ENCODE peak calls at places on chromosomes 12 and 14, in five cellular contexts. One of them, this sample, is unnamed.

GRCh38 chr12:128424931-128425431 is 158.0 kb downstream of the TMEM132C start:
- DNase-seq in lower leg skin: no peak
- DNase-seq in astrocyte of the spinal cord: no peak
- DNase-seq in fibroblast of mammary gland: no peak
- DNase-seq in lower lobe of right lung: no peak
- DNase-seq in this sample: no peak

GRCh38 chr12:32482226-32482625 is 82.9 kb downstream of the FGD4 start:
- DNase-seq in lower leg skin: no peak
- DNase-seq in astrocyte of the spinal cord: no peak
- DNase-seq in fibroblast of mammary gland: no peak
- DNase-seq in lower lobe of right lung: no peak
- DNase-seq in this sample: no peak

GRCh38 chr12:98895086-98895651 is 250.1 kb downstream of the APAF1 start:
- DNase-seq in lower leg skin: no peak
- DNase-seq in astrocyte of the spinal cord: no peak
- DNase-seq in fibroblast of mammary gland: no peak
- DNase-seq in lower lobe of right lung: no peak
- DNase-seq in this sample: no peak

GRCh38 chr12:115572440-115572839 is 705.1 kb downstream of the MED13L start:
- DNase-seq in lower leg skin: no peak
- DNase-seq in astrocyte of the spinal cord: no peak
- DNase-seq in fibroblast of mammary gland: peak
- DNase-seq in lower lobe of right lung: no peak
- DNase-seq in this sample: no peak

GRCh38 chr12:50052964-50053363 is 4.4 kb upstream of the ASIC1 start:
- DNase-seq in lower leg skin: no peak
- DNase-seq in astrocyte of the spinal cord: no peak
- DNase-seq in fibroblast of mammary gland: no peak
- DNase-seq in lower lobe of right lung: peak
- DNase-seq in this sample: no peak

GRCh38 chr12:100824476-100824875 is 29.9 kb downstream of the ANO4 start:
- DNase-seq in lower leg skin: no peak
- DNase-seq in astrocyte of the spinal cord: no peak
- DNase-seq in fibroblast of mammary gland: no peak
- DNase-seq in lower lobe of right lung: no peak
- DNase-seq in this sample: no peak

GRCh38 chr12:93571854-93572711 is at the start of gene SOCS2:
- DNase-seq in lower leg skin: no peak
- DNase-seq in astrocyte of the spinal cord: no peak
- DNase-seq in fibroblast of mammary gland: no peak
- DNase-seq in lower lobe of right lung: peak
- DNase-seq in this sample: peak

GRCh38 chr14:84806627-84807026 is 723.3 kb upstream of the FLRT2 start:
- DNase-seq in lower leg skin: no peak
- DNase-seq in astrocyte of the spinal cord: peak
- DNase-seq in fibroblast of mammary gland: no peak
- DNase-seq in lower lobe of right lung: no peak
- DNase-seq in this sample: no peak

GRCh38 chr12:54143233-54143986 is 45.4 kb downstream of the SMUG1 start:
- DNase-seq in lower leg skin: no peak
- DNase-seq in astrocyte of the spinal cord: no peak
- DNase-seq in fibroblast of mammary gland: no peak
- DNase-seq in lower lobe of right lung: no peak
- DNase-seq in this sample: no peak

GRCh38 chr14:99333214-99333613 is 61.2 kb upstream of the BCL11B start:
- DNase-seq in lower leg skin: no peak
- DNase-seq in astrocyte of the spinal cord: no peak
- DNase-seq in fibroblast of mammary gland: no peak
- DNase-seq in lower lobe of right lung: no peak
- DNase-seq in this sample: no peak

DNA sequence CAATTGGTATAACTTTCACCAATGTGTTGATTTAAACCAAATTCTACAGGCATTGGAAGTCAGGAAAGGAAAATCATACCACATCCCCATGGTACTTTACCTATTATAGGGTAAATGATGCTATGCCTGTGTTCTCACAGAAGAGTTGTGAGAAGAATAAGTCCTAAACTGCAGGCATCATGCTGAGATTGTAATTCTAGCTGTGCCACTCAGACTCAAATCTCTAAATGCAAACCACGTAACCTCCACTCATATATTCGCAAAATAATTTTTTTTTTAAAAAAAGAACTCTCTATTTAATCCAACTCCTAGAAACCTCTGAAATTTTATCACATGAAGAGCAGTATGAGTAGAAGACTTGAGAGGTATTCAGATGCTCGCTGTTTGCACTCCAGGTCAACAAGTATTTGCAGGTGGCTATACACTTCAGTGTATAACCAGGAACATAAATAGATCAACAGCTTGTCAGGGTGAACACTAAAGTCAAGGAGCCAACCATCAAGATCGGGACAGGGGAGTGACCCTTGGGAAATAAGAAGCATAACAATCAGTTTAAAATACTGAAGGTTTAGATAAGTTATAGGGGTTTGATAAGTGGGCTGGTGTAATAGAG is 110.1 kb downstream of the SLC25A21 start:
- DNase-seq in lower leg skin: no peak
- DNase-seq in astrocyte of the spinal cord: no peak
- DNase-seq in fibroblast of mammary gland: no peak
- DNase-seq in lower lobe of right lung: no peak
- DNase-seq in this sample: no peak
- TF ChIP-seq CTCF in lower leg skin: no peak
- TF ChIP-seq CTCF in astrocyte of the spinal cord: no peak
- TF ChIP-seq CTCF in fibroblast of mammary gland: no peak
- TF ChIP-seq CTCF in lower lobe of right lung: no peak
- TF ChIP-seq CTCF in this sample: no peak

DNA sequence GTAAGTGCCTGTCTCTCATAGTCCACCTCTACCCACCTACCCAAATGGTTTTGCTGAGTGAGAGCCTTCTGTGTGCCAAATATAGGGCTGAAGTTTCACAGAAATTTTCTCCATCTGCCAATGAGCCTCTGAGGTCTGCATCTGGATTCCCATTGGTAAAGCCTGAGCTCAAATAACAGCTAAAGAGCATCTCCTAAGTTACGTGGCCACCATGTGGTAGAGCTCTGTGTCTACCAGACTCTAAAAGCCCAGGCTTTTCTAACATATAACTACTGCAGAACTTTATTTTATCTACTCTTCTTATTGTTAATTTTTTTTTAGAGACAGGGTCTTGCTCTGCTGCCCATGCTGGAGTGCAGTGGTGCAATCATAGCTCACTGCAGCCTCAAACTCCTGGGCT is 16.0 kb downstream of the AMDHD1 start:
- DNase-seq in lower leg skin: no peak
- DNase-seq in astrocyte of the spinal cord: peak
- DNase-seq in fibroblast of mammary gland: peak
- DNase-seq in lower lobe of right lung: no peak
- DNase-seq in this sample: no peak
- TF ChIP-seq CTCF in lower leg skin: no peak
- TF ChIP-seq CTCF in astrocyte of the spinal cord: peak
- TF ChIP-seq CTCF in fibroblast of mammary gland: no peak
- TF ChIP-seq CTCF in lower lobe of right lung: peak
- TF ChIP-seq CTCF in this sample: no peak

GRCh38 chr12:112823582-112824149 is 32.1 kb downstream of the RPH3A start:
- DNase-seq in lower leg skin: no peak
- DNase-seq in astrocyte of the spinal cord: no peak
- DNase-seq in fibroblast of mammary gland: no peak
- DNase-seq in lower lobe of right lung: no peak
- DNase-seq in this sample: no peak
- TF ChIP-seq CTCF in lower leg skin: no peak
- TF ChIP-seq CTCF in astrocyte of the spinal cord: no peak
- TF ChIP-seq CTCF in fibroblast of mammary gland: no peak
- TF ChIP-seq CTCF in lower lobe of right lung: no peak
- TF ChIP-seq CTCF in this sample: no peak

DNA sequence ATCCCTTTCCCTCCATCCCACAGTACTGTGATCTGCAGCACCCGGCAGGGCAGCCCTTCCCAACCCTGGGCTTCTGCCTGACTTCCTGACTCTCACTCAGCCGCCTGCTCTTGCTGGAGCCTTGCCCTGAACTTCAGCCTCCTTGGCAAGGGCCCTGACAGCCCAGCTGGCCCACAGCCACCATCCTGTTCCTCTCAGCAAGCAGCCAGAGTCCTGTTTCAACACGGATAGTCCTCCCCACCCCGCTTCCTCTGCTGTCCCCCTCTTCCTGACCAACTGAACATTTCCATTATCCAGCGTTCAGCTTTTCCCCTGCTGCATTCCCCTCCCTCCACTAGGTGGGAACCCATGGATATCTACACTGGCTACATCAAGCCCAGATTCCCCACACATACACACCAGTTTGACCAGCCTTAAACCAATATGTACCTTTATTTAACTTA is 74.0 kb upstream of the MDM1 start:
- DNase-seq in lower leg skin: peak
- DNase-seq in astrocyte of the spinal cord: peak
- DNase-seq in fibroblast of mammary gland: peak
- DNase-seq in lower lobe of right lung: peak
- DNase-seq in this sample: no peak
- TF ChIP-seq CTCF in lower leg skin: no peak
- TF ChIP-seq CTCF in astrocyte of the spinal cord: peak
- TF ChIP-seq CTCF in fibroblast of mammary gland: peak
- TF ChIP-seq CTCF in lower lobe of right lung: peak
- TF ChIP-seq CTCF in this sample: no peak

GRCh38 chr14:74083784-74084276 is 423 bp downstream of the ALDH6A1 start:
- DNase-seq in lower leg skin: no peak
- DNase-seq in astrocyte of the spinal cord: no peak
- DNase-seq in fibroblast of mammary gland: no peak
- DNase-seq in lower lobe of right lung: no peak
- DNase-seq in this sample: no peak

GRCh38 chr14:74083161-74083560 is 1.1 kb downstream of the ALDH6A1 start:
- DNase-seq in lower leg skin: no peak
- DNase-seq in astrocyte of the spinal cord: no peak
- DNase-seq in fibroblast of mammary gland: no peak
- DNase-seq in lower lobe of right lung: no peak
- DNase-seq in this sample: no peak

GRCh38 chr14:74085828-74086227 is 1.1 kb downstream of the LIN52 start:
- DNase-seq in lower leg skin: no peak
- DNase-seq in astrocyte of the spinal cord: no peak
- DNase-seq in fibroblast of mammary gland: no peak
- DNase-seq in lower lobe of right lung: no peak
- DNase-seq in this sample: no peak

GRCh38 chr14:74085047-74085637 is 386 bp downstream of the LIN52 start:
- DNase-seq in lower leg skin: peak
- DNase-seq in astrocyte of the spinal cord: peak
- DNase-seq in fibroblast of mammary gland: peak
- DNase-seq in lower lobe of right lung: no peak
- DNase-seq in this sample: peak

DNA sequence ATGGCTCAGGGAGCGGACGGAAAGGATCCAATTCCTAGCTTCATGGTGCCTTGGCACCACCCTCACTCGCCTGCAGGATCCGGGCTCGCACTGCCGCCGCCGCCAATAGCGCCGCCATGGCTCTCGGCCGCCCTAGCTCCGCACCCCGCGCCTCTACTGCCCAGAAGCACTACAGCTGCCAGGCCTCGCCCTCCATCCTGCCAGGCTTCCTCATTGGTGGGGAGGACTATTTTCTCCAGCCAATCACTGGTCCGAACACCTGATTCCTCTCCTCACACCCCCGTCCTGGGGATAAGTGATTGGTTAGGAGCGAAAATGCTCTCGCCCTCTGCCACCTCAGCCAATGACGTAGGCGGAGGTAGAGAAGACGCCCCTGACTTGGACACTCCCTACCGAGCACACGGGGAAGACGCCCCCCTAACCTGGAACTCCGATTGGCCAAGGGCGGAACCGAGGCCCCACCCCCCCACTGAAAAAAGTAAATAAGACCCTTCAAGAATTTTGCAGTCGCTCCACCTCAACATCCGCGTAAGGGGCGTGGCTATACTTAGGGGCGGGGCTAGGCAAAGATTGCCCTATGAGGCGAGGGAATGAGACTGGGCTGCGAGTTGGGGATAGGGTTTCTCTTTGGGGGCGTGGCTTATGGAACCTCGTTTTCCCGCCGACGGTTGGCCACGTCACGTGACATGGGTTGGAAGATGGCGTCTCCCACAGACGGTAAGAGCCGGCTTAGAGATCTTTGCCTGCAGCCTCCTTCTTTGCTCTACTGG is at the start of the genes ALDH6A1 and LIN52:
- DNase-seq in lower leg skin: peak
- DNase-seq in astrocyte of the spinal cord: peak
- DNase-seq in fibroblast of mammary gland: peak
- DNase-seq in lower lobe of right lung: peak
- DNase-seq in this sample: peak
- TF ChIP-seq CTCF in lower leg skin: no peak
- TF ChIP-seq CTCF in astrocyte of the spinal cord: no peak
- TF ChIP-seq CTCF in fibroblast of mammary gland: no peak
- TF ChIP-seq CTCF in lower lobe of right lung: no peak
- TF ChIP-seq CTCF in this sample: no peak

GRCh38 chr14:77124345-77125274 is 17.0 kb downstream of the ZDHHC22 start:
- DNase-seq in lower leg skin: no peak
- DNase-seq in astrocyte of the spinal cord: peak
- DNase-seq in fibroblast of mammary gland: peak
- DNase-seq in lower lobe of right lung: peak
- DNase-seq in this sample: peak

GRCh38 chr14:77123381-77124344 is 17.9 kb downstream of the ZDHHC22 start:
- DNase-seq in lower leg skin: peak
- DNase-seq in astrocyte of the spinal cord: no peak
- DNase-seq in fibroblast of mammary gland: no peak
- DNase-seq in lower lobe of right lung: peak
- DNase-seq in this sample: no peak

GRCh38 chr14:77126074-77126325 is 15.6 kb downstream of the ZDHHC22 start:
- DNase-seq in lower leg skin: no peak
- DNase-seq in astrocyte of the spinal cord: no peak
- DNase-seq in fibroblast of mammary gland: no peak
- DNase-seq in lower lobe of right lung: no peak
- DNase-seq in this sample: no peak

GRCh38 chr14:77126461-77126990 is 15.1 kb downstream of the ZDHHC22 start:
- DNase-seq in lower leg skin: no peak
- DNase-seq in astrocyte of the spinal cord: no peak
- DNase-seq in fibroblast of mammary gland: no peak
- DNase-seq in lower lobe of right lung: no peak
- DNase-seq in this sample: no peak

GRCh38 chr14:77125275-77126073 is 16.1 kb downstream of the ZDHHC22 start:
- DNase-seq in lower leg skin: no peak
- DNase-seq in astrocyte of the spinal cord: no peak
- DNase-seq in fibroblast of mammary gland: no peak
- DNase-seq in lower lobe of right lung: no peak
- DNase-seq in this sample: no peak
- TF ChIP-seq CTCF in lower leg skin: no peak
- TF ChIP-seq CTCF in astrocyte of the spinal cord: no peak
- TF ChIP-seq CTCF in fibroblast of mammary gland: no peak
- TF ChIP-seq CTCF in lower lobe of right lung: peak
- TF ChIP-seq CTCF in this sample: peak

DNA sequence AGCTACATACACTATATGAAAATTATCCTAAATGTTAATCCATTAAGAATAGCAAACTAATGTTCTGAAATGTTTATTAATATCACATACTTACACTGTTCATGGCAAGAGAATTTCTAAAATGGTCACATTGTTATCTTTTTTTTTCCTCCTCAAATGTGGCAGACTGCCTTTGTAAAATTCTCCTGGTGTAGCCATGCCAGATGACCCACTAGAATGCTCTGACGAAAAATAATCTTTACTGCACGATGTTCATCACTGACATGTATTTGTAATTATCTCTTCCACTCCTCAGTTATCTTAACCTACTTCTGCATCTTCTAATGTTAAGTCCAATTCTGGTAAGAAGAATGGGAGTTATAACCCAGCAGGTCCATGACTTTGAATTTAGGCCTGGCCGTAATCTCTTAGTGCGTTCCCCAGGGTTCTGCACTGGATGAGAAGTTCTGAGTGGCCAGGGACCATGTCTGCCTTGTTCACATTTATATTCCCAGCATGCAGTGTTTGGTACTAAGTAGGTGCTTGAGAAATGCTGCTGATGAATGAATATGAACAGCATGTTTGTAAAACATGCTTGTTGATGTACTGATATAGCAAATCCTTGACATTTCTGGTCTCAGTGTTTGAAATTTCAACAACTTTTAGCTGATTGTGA is 46.7 kb downstream of the NOPCHAP1 start:
- DNase-seq in lower leg skin: no peak
- DNase-seq in astrocyte of the spinal cord: no peak
- DNase-seq in fibroblast of mammary gland: peak
- DNase-seq in lower lobe of right lung: no peak
- DNase-seq in this sample: no peak
- TF ChIP-seq CTCF in lower leg skin: no peak
- TF ChIP-seq CTCF in astrocyte of the spinal cord: no peak
- TF ChIP-seq CTCF in fibroblast of mammary gland: no peak
- TF ChIP-seq CTCF in lower lobe of right lung: no peak
- TF ChIP-seq CTCF in this sample: no peak